ENCODE peak calls at places on chromosomes 2 and 18, in nine cellular contexts. One of them, this sample, is unnamed.

GRCh38 chr2:238003234-238004032 is 36.6 kb downstream of the UBE2F start:
- DNase-seq in GM20000: no peak
- DNase-seq in GM12864: no peak
- DNase-seq in fibroblast of lung: no peak
- DNase-seq in cardiac muscle cell: no peak
- DNase-seq in sigmoid colon: no peak
- DNase-seq in body of pancreas: no peak
- DNase-seq in OCI-LY7: no peak
- DNase-seq in type B pancreatic cell: no peak
- DNase-seq in this sample: no peak

GRCh38 chr2:166888180-166888579 is at the start of gene XIRP2:
- DNase-seq in GM20000: no peak
- DNase-seq in GM12864: no peak
- DNase-seq in fibroblast of lung: no peak
- DNase-seq in cardiac muscle cell: no peak
- DNase-seq in sigmoid colon: no peak
- DNase-seq in body of pancreas: no peak
- DNase-seq in OCI-LY7: no peak
- DNase-seq in type B pancreatic cell: no peak
- DNase-seq in this sample: no peak

GRCh38 chr18:57771183-57771582 is 31.9 kb downstream of the ATP8B1 start:
- DNase-seq in GM20000: no peak
- DNase-seq in GM12864: no peak
- DNase-seq in fibroblast of lung: no peak
- DNase-seq in cardiac muscle cell: no peak
- DNase-seq in sigmoid colon: no peak
- DNase-seq in body of pancreas: peak
- DNase-seq in OCI-LY7: no peak
- DNase-seq in type B pancreatic cell: no peak
- DNase-seq in this sample: peak

GRCh38 chr2:241863021-241863954 is 4.6 kb upstream of the PDCD1 start:
- DNase-seq in GM20000: no peak
- DNase-seq in GM12864: no peak
- DNase-seq in fibroblast of lung: peak
- DNase-seq in cardiac muscle cell: peak
- DNase-seq in sigmoid colon: peak
- DNase-seq in body of pancreas: no peak
- DNase-seq in OCI-LY7: no peak
- DNase-seq in type B pancreatic cell: no peak
- DNase-seq in this sample: no peak

GRCh38 chr18:23529597-23529996 is 26.3 kb downstream of the RMC1 start:
- DNase-seq in GM20000: no peak
- DNase-seq in GM12864: peak
- DNase-seq in fibroblast of lung: peak
- DNase-seq in cardiac muscle cell: no peak
- DNase-seq in sigmoid colon: no peak
- DNase-seq in body of pancreas: no peak
- DNase-seq in OCI-LY7: no peak
- DNase-seq in type B pancreatic cell: no peak
- DNase-seq in this sample: peak

GRCh38 chr2:11234309-11234708 is 79.0 kb downstream of the SLC66A3 start:
- DNase-seq in GM20000: no peak
- DNase-seq in GM12864: no peak
- DNase-seq in fibroblast of lung: no peak
- DNase-seq in cardiac muscle cell: peak
- DNase-seq in sigmoid colon: no peak
- DNase-seq in body of pancreas: no peak
- DNase-seq in OCI-LY7: peak
- DNase-seq in type B pancreatic cell: no peak
- DNase-seq in this sample: peak

GRCh38 chr18:80154293-80154692 is 45.2 kb downstream of the ADNP2 start:
- DNase-seq in GM20000: peak
- DNase-seq in GM12864: peak
- DNase-seq in fibroblast of lung: no peak
- DNase-seq in cardiac muscle cell: peak
- DNase-seq in sigmoid colon: no peak
- DNase-seq in body of pancreas: no peak
- DNase-seq in OCI-LY7: peak
- DNase-seq in type B pancreatic cell: no peak
- DNase-seq in this sample: peak

GRCh38 chr18:79684283-79684631 is 4.7 kb downstream of the CTDP1 start:
- DNase-seq in GM20000: no peak
- DNase-seq in GM12864: no peak
- DNase-seq in fibroblast of lung: no peak
- DNase-seq in cardiac muscle cell: no peak
- DNase-seq in sigmoid colon: no peak
- DNase-seq in body of pancreas: no peak
- DNase-seq in OCI-LY7: no peak
- DNase-seq in type B pancreatic cell: no peak
- DNase-seq in this sample: no peak

GRCh38 chr2:133787207-133787606 is 218.9 kb upstream of the NCKAP5 start:
- DNase-seq in GM20000: no peak
- DNase-seq in GM12864: no peak
- DNase-seq in fibroblast of lung: peak
- DNase-seq in cardiac muscle cell: peak
- DNase-seq in sigmoid colon: no peak
- DNase-seq in body of pancreas: no peak
- DNase-seq in OCI-LY7: no peak
- DNase-seq in type B pancreatic cell: no peak
- DNase-seq in this sample: peak

GRCh38 chr18:49967171-49967570 is 153.8 kb upstream of the ACAA2 start:
- DNase-seq in GM20000: peak
- DNase-seq in GM12864: no peak
- DNase-seq in fibroblast of lung: no peak
- DNase-seq in cardiac muscle cell: no peak
- DNase-seq in sigmoid colon: no peak
- DNase-seq in body of pancreas: peak
- DNase-seq in OCI-LY7: no peak
- DNase-seq in type B pancreatic cell: no peak
- DNase-seq in this sample: no peak
- TF ChIP-seq CTCF in GM20000: no peak
- TF ChIP-seq CTCF in GM12864: no peak
- TF ChIP-seq CTCF in fibroblast of lung: no peak
- TF ChIP-seq CTCF in cardiac muscle cell: no peak
- TF ChIP-seq CTCF in sigmoid colon: no peak
- TF ChIP-seq CTCF in body of pancreas: no peak
- TF ChIP-seq CTCF in OCI-LY7: no peak
- TF ChIP-seq CTCF in type B pancreatic cell: no peak
- TF ChIP-seq CTCF in this sample: no peak

GRCh38 chr2:113084249-113085000 is 16.7 kb downstream of the IL1F10 start:
- DNase-seq in GM20000: peak
- DNase-seq in GM12864: no peak
- DNase-seq in fibroblast of lung: no peak
- DNase-seq in cardiac muscle cell: peak
- DNase-seq in sigmoid colon: no peak
- DNase-seq in body of pancreas: no peak
- DNase-seq in OCI-LY7: peak
- DNase-seq in type B pancreatic cell: no peak
- DNase-seq in this sample: peak
- TF ChIP-seq CTCF in GM20000: peak
- TF ChIP-seq CTCF in GM12864: no peak
- TF ChIP-seq CTCF in fibroblast of lung: peak
- TF ChIP-seq CTCF in cardiac muscle cell: peak
- TF ChIP-seq CTCF in sigmoid colon: no peak
- TF ChIP-seq CTCF in body of pancreas: peak
- TF ChIP-seq CTCF in OCI-LY7: peak
- TF ChIP-seq CTCF in type B pancreatic cell: peak
- TF ChIP-seq CTCF in this sample: peak

DNA sequence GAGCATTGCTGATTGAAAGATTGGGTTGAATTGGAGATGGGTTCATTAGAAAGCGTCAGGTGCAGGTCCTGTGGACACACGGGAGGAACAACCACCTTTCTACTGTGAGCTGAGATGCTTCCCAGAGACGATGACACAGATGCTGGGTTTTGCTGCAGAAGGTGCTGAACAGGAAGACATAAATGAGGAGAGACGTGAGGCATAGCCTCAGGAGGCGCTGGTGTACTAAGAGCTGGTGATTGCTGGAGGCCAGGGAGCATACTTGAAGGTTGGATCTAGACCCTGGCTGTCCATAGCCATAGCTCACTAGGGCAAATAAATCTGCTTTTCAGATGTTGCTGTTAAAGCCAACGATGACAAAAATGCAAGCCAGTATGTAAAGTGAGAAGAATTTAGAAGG is 153.6 kb downstream of the SOX11 start:
- DNase-seq in GM20000: no peak
- DNase-seq in GM12864: no peak
- DNase-seq in fibroblast of lung: no peak
- DNase-seq in cardiac muscle cell: no peak
- DNase-seq in sigmoid colon: no peak
- DNase-seq in body of pancreas: no peak
- DNase-seq in OCI-LY7: peak
- DNase-seq in type B pancreatic cell: no peak
- DNase-seq in this sample: no peak
- TF ChIP-seq CTCF in GM20000: no peak
- TF ChIP-seq CTCF in GM12864: no peak
- TF ChIP-seq CTCF in fibroblast of lung: no peak
- TF ChIP-seq CTCF in cardiac muscle cell: no peak
- TF ChIP-seq CTCF in sigmoid colon: no peak
- TF ChIP-seq CTCF in body of pancreas: no peak
- TF ChIP-seq CTCF in OCI-LY7: peak
- TF ChIP-seq CTCF in type B pancreatic cell: no peak
- TF ChIP-seq CTCF in this sample: no peak

GRCh38 chr2:132676999-132677398 is 7.0 kb upstream of the LYPD1 start:
- DNase-seq in GM20000: no peak
- DNase-seq in GM12864: no peak
- DNase-seq in fibroblast of lung: no peak
- DNase-seq in cardiac muscle cell: no peak
- DNase-seq in sigmoid colon: no peak
- DNase-seq in body of pancreas: no peak
- DNase-seq in OCI-LY7: no peak
- DNase-seq in type B pancreatic cell: no peak
- DNase-seq in this sample: no peak
- TF ChIP-seq CTCF in GM20000: no peak
- TF ChIP-seq CTCF in GM12864: no peak
- TF ChIP-seq CTCF in fibroblast of lung: peak
- TF ChIP-seq CTCF in cardiac muscle cell: no peak
- TF ChIP-seq CTCF in sigmoid colon: no peak
- TF ChIP-seq CTCF in body of pancreas: peak
- TF ChIP-seq CTCF in OCI-LY7: peak
- TF ChIP-seq CTCF in type B pancreatic cell: peak
- TF ChIP-seq CTCF in this sample: no peak

GRCh38 chr2:44970846-44971450 is 29.4 kb downstream of the SIX3 start:
- DNase-seq in GM20000: peak
- DNase-seq in GM12864: no peak
- DNase-seq in fibroblast of lung: peak
- DNase-seq in cardiac muscle cell: no peak
- DNase-seq in sigmoid colon: no peak
- DNase-seq in body of pancreas: no peak
- DNase-seq in OCI-LY7: no peak
- DNase-seq in type B pancreatic cell: no peak
- DNase-seq in this sample: no peak

GRCh38 chr2:44972771-44973535 is 31.5 kb downstream of the SIX3 start:
- DNase-seq in GM20000: no peak
- DNase-seq in GM12864: no peak
- DNase-seq in fibroblast of lung: no peak
- DNase-seq in cardiac muscle cell: no peak
- DNase-seq in sigmoid colon: no peak
- DNase-seq in body of pancreas: no peak
- DNase-seq in OCI-LY7: no peak
- DNase-seq in type B pancreatic cell: no peak
- DNase-seq in this sample: no peak

GRCh38 chr2:44975571-44976450 is 33.4 kb downstream of the SIX2 start:
- DNase-seq in GM20000: no peak
- DNase-seq in GM12864: no peak
- DNase-seq in fibroblast of lung: peak
- DNase-seq in cardiac muscle cell: peak
- DNase-seq in sigmoid colon: no peak
- DNase-seq in body of pancreas: no peak
- DNase-seq in OCI-LY7: no peak
- DNase-seq in type B pancreatic cell: no peak
- DNase-seq in this sample: no peak

GRCh38 chr2:44969936-44970335 is 28.4 kb downstream of the SIX3 start:
- DNase-seq in GM20000: no peak
- DNase-seq in GM12864: no peak
- DNase-seq in fibroblast of lung: no peak
- DNase-seq in cardiac muscle cell: no peak
- DNase-seq in sigmoid colon: no peak
- DNase-seq in body of pancreas: no peak
- DNase-seq in OCI-LY7: no peak
- DNase-seq in type B pancreatic cell: no peak
- DNase-seq in this sample: peak

GRCh38 chr2:44974064-44974715 is 32.7 kb downstream of the SIX3 start:
- DNase-seq in GM20000: no peak
- DNase-seq in GM12864: no peak
- DNase-seq in fibroblast of lung: peak
- DNase-seq in cardiac muscle cell: peak
- DNase-seq in sigmoid colon: no peak
- DNase-seq in body of pancreas: peak
- DNase-seq in OCI-LY7: peak
- DNase-seq in type B pancreatic cell: no peak
- DNase-seq in this sample: peak
- TF ChIP-seq CTCF in GM20000: no peak
- TF ChIP-seq CTCF in GM12864: peak
- TF ChIP-seq CTCF in fibroblast of lung: peak
- TF ChIP-seq CTCF in cardiac muscle cell: peak
- TF ChIP-seq CTCF in sigmoid colon: no peak
- TF ChIP-seq CTCF in body of pancreas: peak
- TF ChIP-seq CTCF in OCI-LY7: peak
- TF ChIP-seq CTCF in type B pancreatic cell: peak
- TF ChIP-seq CTCF in this sample: peak

DNA sequence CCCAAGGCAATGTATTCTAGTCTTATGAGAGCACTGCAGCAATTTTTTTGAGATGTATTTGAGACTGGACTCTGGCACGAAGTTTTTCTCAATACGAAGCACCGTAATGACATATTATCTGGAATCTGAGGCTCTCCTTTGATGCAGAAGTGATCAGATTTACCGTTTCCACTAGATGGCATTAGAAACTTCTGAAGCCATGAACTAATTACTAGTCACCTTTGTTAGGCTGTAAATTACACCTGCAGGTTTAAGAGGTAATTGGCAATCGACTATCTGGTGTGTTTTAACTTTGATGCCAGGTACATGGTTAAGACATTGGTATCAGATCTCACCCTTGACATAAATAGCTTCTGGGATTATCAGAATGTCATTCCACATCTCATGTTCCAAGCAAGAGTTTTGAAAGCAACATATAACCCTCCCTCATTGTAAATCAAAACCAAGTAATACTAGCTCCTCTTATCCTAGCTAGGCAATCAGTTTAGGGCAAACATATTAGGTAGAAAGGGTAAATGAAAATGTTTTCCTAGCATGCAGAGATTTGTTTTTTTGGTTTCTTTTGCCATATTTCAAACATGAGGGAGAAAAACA is 254.6 kb upstream of the SPRED2 start:
- DNase-seq in GM20000: no peak
- DNase-seq in GM12864: no peak
- DNase-seq in fibroblast of lung: no peak
- DNase-seq in cardiac muscle cell: no peak
- DNase-seq in sigmoid colon: no peak
- DNase-seq in body of pancreas: no peak
- DNase-seq in OCI-LY7: peak
- DNase-seq in type B pancreatic cell: no peak
- DNase-seq in this sample: peak
- TF ChIP-seq CTCF in GM20000: no peak
- TF ChIP-seq CTCF in GM12864: no peak
- TF ChIP-seq CTCF in fibroblast of lung: peak
- TF ChIP-seq CTCF in cardiac muscle cell: no peak
- TF ChIP-seq CTCF in sigmoid colon: no peak
- TF ChIP-seq CTCF in body of pancreas: peak
- TF ChIP-seq CTCF in OCI-LY7: peak
- TF ChIP-seq CTCF in type B pancreatic cell: peak
- TF ChIP-seq CTCF in this sample: peak

This sample was measured in epithelial cell of esophagus.